ENCODE peak calls at places on chromosomes 11 and 22, in four cellular contexts. X, P, A and N are unnamed samples.

GRCh38 chr22:30813936-30814335 is 119.3 kb downstream of the OSBP2 start:
- DNase-seq in P (no peak), A (no peak), X (no peak), N (no peak)

GRCh38 chr22:50435701-50436115 is 39.1 kb downstream of the SBF1 start:
- DNase-seq in X (no peak), P (no peak), A (no peak), N (no peak)

GRCh38 chr11:84905411-84905810 is 721.7 kb downstream of the DLG2 start:
- DNase-seq in X (no peak), A (peak), P (no peak), N (no peak)

GRCh38 chr11:35798423-35798822 is 135.8 kb downstream of the TRIM44 start:
- DNase-seq in X (no peak), P (no peak), A (peak), N (no peak)

GRCh38 chr11:125448136-125448535 is 47.9 kb downstream of the FEZ1 start:
- DNase-seq in X (no peak), P (no peak), A (peak), N (no peak)

GRCh38 chr22:49992921-49993648 is 19.5 kb downstream of the IL17REL start:
- DNase-seq in P (no peak), A (peak), X (peak), N (no peak)

GRCh38 chr22:32469799-32470212 is 4.8 kb upstream of the FBXO7 start:
- DNase-seq in A (peak), P (peak), X (no peak), N (no peak)

GRCh38 chr11:61780581-61781162 is 11.7 kb downstream of the TMEM258 start:
- DNase-seq in P (no peak), X (no peak), A (no peak), N (no peak)

GRCh38 chr11:46332568-46333128 is 14.6 kb upstream of the DGKZ start:
- DNase-seq in A (no peak), X (no peak), P (peak), N (no peak)